ENCODE peak calls at places on chromosome 7, in seven cellular contexts. V, B, Y, T, O, M and H are unnamed samples.
A peak's percentile ranks its signal among the peaks of the same experiment; 100 is the strongest.

GRCh38 chr7:150631866-150632864 is at the start of gene GIMAP6:
- DNase-seq in Y (no peak), O (no peak), T (no peak), B (no peak), V (no peak), M (peak; percentile 43), H (no peak)

GRCh38 chr7:156194813-156195212 is 382.6 kb upstream of the SHH start:
- DNase-seq in V (no peak), Y (no peak), T (no peak), M (no peak), B (no peak), O (no peak), H (no peak)

GRCh38 chr7:43655584-43655983 is 72.7 kb downstream of the STK17A start:
- DNase-seq in O (no peak), B (no peak), V (no peak), T (no peak), Y (no peak), M (no peak), H (no peak)

GRCh38 chr7:79622781-79623180 is 169.3 kb upstream of the MAGI2 start:
- DNase-seq in M (no peak), Y (no peak), B (no peak), O (no peak), T (no peak), V (no peak), H (no peak)

GRCh38 chr7:71735961-71736556 is 604.1 kb downstream of the GALNT17 start:
- DNase-seq in M (peak; percentile 28), B (peak; percentile 22), Y (peak; percentile 59), T (peak; percentile 32), V (peak; percentile 70), O (peak; percentile 41), H (no peak)

GRCh38 chr7:139620676-139621344 is 97.3 kb downstream of the CLEC2L start:
- DNase-seq in B (no peak), M (peak; percentile 23), O (no peak), V (no peak), T (no peak), Y (peak; percentile 41), H (peak; percentile 72)

GRCh38 chr7:36941359-36941758 is 217.1 kb upstream of the AOAH start:
- DNase-seq in O (no peak), M (no peak), B (no peak), T (no peak), V (no peak), Y (no peak), H (no peak)

GRCh38 chr7:143979359-143979758 is 20.8 kb upstream of the OR6B1 start:
- DNase-seq in M (no peak), Y (no peak), B (peak; percentile 31), V (no peak), O (no peak), T (no peak), H (no peak)

GRCh38 chr7:95012001-95012400 is 104.6 kb downstream of the PPP1R9A start:
- DNase-seq in M (no peak), O (peak; percentile 55), V (no peak), T (no peak), B (no peak), Y (no peak), H (no peak)

GRCh38 chr7:95469187-95469586 is 16.6 kb upstream of the ASB4 start:
- DNase-seq in Y (no peak), B (no peak), M (no peak), V (no peak), T (no peak), O (no peak), H (no peak)

GRCh38 chr7:37009282-37009681 is 285.0 kb upstream of the AOAH start:
- DNase-seq in B (no peak), M (no peak), Y (no peak), V (no peak), O (no peak), T (no peak), H (no peak)

GRCh38 chr7:88480266-88480665 is 173.6 kb upstream of the STEAP4 start:
- DNase-seq in T (no peak), Y (no peak), O (no peak), V (no peak), B (no peak), M (no peak), H (no peak)

GRCh38 chr7:54330216-54330800 is 211.9 kb upstream of the VSTM2A start:
- DNase-seq in V (no peak), M (no peak), T (no peak), Y (no peak), O (no peak), B (no peak), H (no peak)

GRCh38 chr7:101618916-101619315 is 10.2 kb downstream of the MYL10 start:
- DNase-seq in M (no peak), Y (no peak), O (no peak), B (no peak), T (no peak), V (no peak), H (no peak)

GRCh38 chr7:69108041-69108440 is 490.2 kb upstream of the AUTS2 start:
- DNase-seq in O (no peak), Y (no peak), T (no peak), B (no peak), M (no peak), V (no peak), H (no peak)

GRCh38 chr7:113179313-113179712 is 61.0 kb upstream of the SMIM30 start:
- DNase-seq in V (no peak), M (no peak), O (no peak), B (no peak), Y (no peak), T (no peak), H (no peak)

GRCh38 chr7:13860734-13861133 is 128.7 kb downstream of the ETV1 start:
- DNase-seq in V (no peak), Y (no peak), T (no peak), M (no peak), B (no peak), O (no peak), H (no peak)

GRCh38 chr7:102082693-102083385 is 203.8 kb upstream of the SH2B2 start:
- DNase-seq in V (no peak), O (no peak), M (no peak), T (no peak), B (no peak), Y (no peak), H (no peak)

GRCh38 chr7:45597286-45597984 is 23.3 kb downstream of the ADCY1 start:
- DNase-seq in O (no peak), B (no peak), V (no peak), T (no peak), M (no peak), Y (no peak), H (peak; percentile 6)

GRCh38 chr7:127770870-127771269 is 118.9 kb downstream of the SND1 start:
- DNase-seq in T (no peak), V (no peak), M (no peak), O (no peak), B (no peak), Y (no peak), H (no peak)

GRCh38 chr7:30800785-30801252 is 29.6 kb downstream of the MINDY4 start:
- DNase-seq in M (peak; percentile 16), Y (peak; percentile 73), O (peak; percentile 54), T (peak; percentile 50), B (no peak), V (no peak), H (no peak)

GRCh38 chr7:101216001-101216859 is 1.2 kb downstream of the PLOD3 start:
- DNase-seq in Y (no peak), V (no peak), M (no peak), O (no peak), B (no peak), T (no peak), H (no peak)

GRCh38 chr7:150903627-150904026 is 51.3 kb downstream of the AOC1 start:
- DNase-seq in Y (no peak), T (peak; percentile 87), B (no peak), O (peak; percentile 45), V (no peak), M (no peak), H (peak; percentile 75)

GRCh38 chr7:101990811-101991418 is 173.5 kb downstream of the CUX1 start:
- DNase-seq in M (no peak), B (no peak), Y (peak; percentile 100), T (no peak), V (no peak), O (no peak), H (no peak)

GRCh38 chr7:127474457-127474856 is 81.9 kb upstream of the ZNF800 start:
- DNase-seq in M (no peak), T (no peak), Y (no peak), V (no peak), O (no peak), B (no peak), H (no peak)

GRCh38 chr7:49398730-49399129 is 374.7 kb upstream of the VWC2 start:
- DNase-seq in Y (no peak), O (peak; percentile 61), T (no peak), V (no peak), M (no peak), B (no peak), H (no peak)

GRCh38 chr7:129828078-129828762 is 124.5 kb downstream of the UBE2H start:
- DNase-seq in Y (no peak), T (no peak), M (no peak), V (no peak), B (no peak), O (no peak), H (no peak)

GRCh38 chr7:142817506-142817905 is 37.4 kb upstream of the EPHB6 start:
- DNase-seq in B (no peak), T (no peak), M (no peak), V (no peak), Y (no peak), O (no peak), H (no peak)

GRCh38 chr7:452791-453455 is 66.7 kb downstream of the PDGFA start:
- DNase-seq in T (no peak), O (no peak), B (no peak), Y (no peak), M (no peak), V (no peak), H (no peak)

GRCh38 chr7:15332962-15333361 is 228.9 kb downstream of the AGMO start:
- DNase-seq in O (no peak), B (no peak), V (no peak), T (no peak), Y (no peak), M (no peak), H (no peak)

GRCh38 chr7:158238616-158239289 is 348.9 kb downstream of the PTPRN2 start:
- DNase-seq in M (no peak), O (no peak), B (no peak), T (no peak), Y (no peak), V (no peak), H (peak; percentile 48)

GRCh38 chr7:144786079-144786478 is 49.8 kb downstream of the TPK1 start:
- DNase-seq in O (no peak), Y (no peak), M (no peak), V (no peak), T (no peak), B (no peak), H (no peak)

GRCh38 chr7:16786257-16786656 is 18.5 kb downstream of the AGR2 start:
- DNase-seq in V (no peak), Y (no peak), M (no peak), B (no peak), T (no peak), O (no peak), H (no peak)

GRCh38 chr7:135980665-135981180 is 3.6 kb upstream of the MTPN start:
- DNase-seq in Y (peak; percentile 82), T (no peak), O (peak; percentile 93), V (no peak), M (peak; percentile 43), B (peak; percentile 69), H (no peak)

GRCh38 chr7:36185732-36186131 is 32.7 kb downstream of the EEPD1 start:
- DNase-seq in Y (no peak), O (no peak), T (no peak), V (no peak), B (no peak), M (no peak), H (no peak)